ENCODE peak calls at places on chromosomes 7 and 10, in seven cellular contexts. One of them, this sample, is unnamed.
A peak's percentile ranks its signal among the peaks of the same experiment; 100 is the strongest.

GRCh38 chr10:34768261-34768971 is 46.7 kb downstream of the PARD3 start:
- DNase-seq in EL: no peak
- DNase-seq in NCI-H1436: no peak
- DNase-seq in activated gamma-delta T cell: no peak
- DNase-seq in GM03348: peak; percentile 57
- DNase-seq in NCI-H748 treated with DMSO at 0.1 percent for 48 hours: no peak
- DNase-seq in Calu3: peak; percentile 73
- DNase-seq in this sample: no peak

GRCh38 chr7:47771990-47772360 is 176.3 kb downstream of the PKD1L1 start:
- DNase-seq in EL: peak; percentile 8
- DNase-seq in NCI-H1436: no peak
- DNase-seq in activated gamma-delta T cell: no peak
- DNase-seq in GM03348: no peak
- DNase-seq in NCI-H748 treated with DMSO at 0.1 percent for 48 hours: no peak
- DNase-seq in Calu3: no peak
- DNase-seq in this sample: no peak

GRCh38 chr10:78817804-78818203 is 251.0 kb upstream of the ZMIZ1 start:
- DNase-seq in EL: no peak
- DNase-seq in NCI-H1436: no peak
- DNase-seq in activated gamma-delta T cell: no peak
- DNase-seq in GM03348: no peak
- DNase-seq in NCI-H748 treated with DMSO at 0.1 percent for 48 hours: no peak
- DNase-seq in Calu3: no peak
- DNase-seq in this sample: no peak

GRCh38 chr10:51718804-51719291 is 19.5 kb upstream of the CSTF2T start:
- DNase-seq in EL: peak; percentile 46
- DNase-seq in NCI-H1436: no peak
- DNase-seq in activated gamma-delta T cell: no peak
- DNase-seq in GM03348: peak; percentile 40
- DNase-seq in NCI-H748 treated with DMSO at 0.1 percent for 48 hours: no peak
- DNase-seq in Calu3: no peak
- DNase-seq in this sample: no peak

GRCh38 chr7:34061175-34061574 is 155.8 kb downstream of the BMPER start:
- DNase-seq in EL: peak; percentile 88
- DNase-seq in NCI-H1436: no peak
- DNase-seq in activated gamma-delta T cell: no peak
- DNase-seq in GM03348: peak; percentile 62
- DNase-seq in NCI-H748 treated with DMSO at 0.1 percent for 48 hours: no peak
- DNase-seq in Calu3: no peak
- DNase-seq in this sample: no peak

GRCh38 chr7:94675356-94675755 is 19.4 kb upstream of the SGCE start:
- DNase-seq in EL: no peak
- DNase-seq in NCI-H1436: no peak
- DNase-seq in activated gamma-delta T cell: no peak
- DNase-seq in GM03348: no peak
- DNase-seq in NCI-H748 treated with DMSO at 0.1 percent for 48 hours: no peak
- DNase-seq in Calu3: no peak
- DNase-seq in this sample: no peak

GRCh38 chr10:35884657-35885071 is 242.6 kb upstream of the FZD8 start:
- DNase-seq in EL: no peak
- DNase-seq in NCI-H1436: no peak
- DNase-seq in activated gamma-delta T cell: no peak
- DNase-seq in GM03348: no peak
- DNase-seq in NCI-H748 treated with DMSO at 0.1 percent for 48 hours: peak; percentile 81
- DNase-seq in Calu3: no peak
- DNase-seq in this sample: no peak

GRCh38 chr7:37128644-37129043 is 320.0 kb downstream of the ELMO1 start:
- DNase-seq in EL: no peak
- DNase-seq in NCI-H1436: peak; percentile 9
- DNase-seq in activated gamma-delta T cell: no peak
- DNase-seq in GM03348: no peak
- DNase-seq in NCI-H748 treated with DMSO at 0.1 percent for 48 hours: peak; percentile 22
- DNase-seq in Calu3: no peak
- DNase-seq in this sample: no peak

GRCh38 chr7:128812514-128813168 is 17.6 kb upstream of the FLNC start:
- DNase-seq in EL: no peak
- DNase-seq in NCI-H1436: no peak
- DNase-seq in activated gamma-delta T cell: no peak
- DNase-seq in GM03348: no peak
- DNase-seq in NCI-H748 treated with DMSO at 0.1 percent for 48 hours: peak; percentile 41
- DNase-seq in Calu3: no peak
- DNase-seq in this sample: no peak

GRCh38 chr10:107616463-107617131 is 452.1 kb upstream of the SORCS1 start:
- DNase-seq in EL: peak; percentile 59
- DNase-seq in NCI-H1436: no peak
- DNase-seq in activated gamma-delta T cell: no peak
- DNase-seq in GM03348: peak; percentile 39
- DNase-seq in NCI-H748 treated with DMSO at 0.1 percent for 48 hours: no peak
- DNase-seq in Calu3: no peak
- DNase-seq in this sample: no peak

GRCh38 chr7:79096361-79096805 is 357.1 kb downstream of the MAGI2 start:
- DNase-seq in EL: peak; percentile 75
- DNase-seq in NCI-H1436: no peak
- DNase-seq in activated gamma-delta T cell: no peak
- DNase-seq in GM03348: peak; percentile 17
- DNase-seq in NCI-H748 treated with DMSO at 0.1 percent for 48 hours: no peak
- DNase-seq in Calu3: no peak
- DNase-seq in this sample: no peak

GRCh38 chr10:112793197-112793921 is 156.7 kb upstream of the TCF7L2 start:
- DNase-seq in EL: peak; percentile 16
- DNase-seq in NCI-H1436: peak; percentile 39
- DNase-seq in activated gamma-delta T cell: no peak
- DNase-seq in GM03348: no peak
- DNase-seq in NCI-H748 treated with DMSO at 0.1 percent for 48 hours: no peak
- DNase-seq in Calu3: no peak
- DNase-seq in this sample: peak; percentile 39

GRCh38 chr7:128993419-128993818 is 55.7 kb downstream of the IRF5 start:
- DNase-seq in EL: no peak
- DNase-seq in NCI-H1436: no peak
- DNase-seq in activated gamma-delta T cell: no peak
- DNase-seq in GM03348: no peak
- DNase-seq in NCI-H748 treated with DMSO at 0.1 percent for 48 hours: no peak
- DNase-seq in Calu3: no peak
- DNase-seq in this sample: no peak

GRCh38 chr7:138514044-138514443 is 54.0 kb downstream of the TRIM24 start:
- DNase-seq in EL: no peak
- DNase-seq in NCI-H1436: no peak
- DNase-seq in activated gamma-delta T cell: no peak
- DNase-seq in GM03348: no peak
- DNase-seq in NCI-H748 treated with DMSO at 0.1 percent for 48 hours: no peak
- DNase-seq in Calu3: no peak
- DNase-seq in this sample: no peak

GRCh38 chr7:110522751-110523200 is 568.2 kb upstream of the LRRN3 start:
- DNase-seq in EL: no peak
- DNase-seq in NCI-H1436: no peak
- DNase-seq in activated gamma-delta T cell: no peak
- DNase-seq in GM03348: no peak
- DNase-seq in NCI-H748 treated with DMSO at 0.1 percent for 48 hours: peak; percentile 90
- DNase-seq in Calu3: peak; percentile 41
- DNase-seq in this sample: peak; percentile 37

GRCh38 chr10:122019414-122019975 is 30.5 kb downstream of the TACC2 start:
- DNase-seq in EL: no peak
- DNase-seq in NCI-H1436: peak; percentile 8
- DNase-seq in activated gamma-delta T cell: no peak
- DNase-seq in GM03348: no peak
- DNase-seq in NCI-H748 treated with DMSO at 0.1 percent for 48 hours: peak; percentile 23
- DNase-seq in Calu3: peak; percentile 32
- DNase-seq in this sample: no peak

GRCh38 chr10:43222296-43222695 is 44.6 kb downstream of the RASGEF1A start:
- DNase-seq in EL: no peak
- DNase-seq in NCI-H1436: no peak
- DNase-seq in activated gamma-delta T cell: no peak
- DNase-seq in GM03348: no peak
- DNase-seq in NCI-H748 treated with DMSO at 0.1 percent for 48 hours: no peak
- DNase-seq in Calu3: no peak
- DNase-seq in this sample: no peak